ENCODE peak calls at places on chromosome 22, in seven cellular contexts. R, G, I, K, W, H and X are unnamed samples.

GRCh38 chr22:43171019-43171491 is 15.9 kb downstream of the TTLL12 start:
- DNase-seq in G (peak; percentile 69), R (no peak), W (peak; percentile 67), H (no peak), I (no peak), K (no peak), X (no peak)

GRCh38 chr22:37623075-37624016 is 14.7 kb downstream of the GGA1 start:
- DNase-seq in I (no peak), W (peak; percentile 76), R (peak; percentile 85), H (no peak), G (peak; percentile 77), K (no peak), X (no peak)

GRCh38 chr22:32909561-32910348 is 108.2 kb downstream of the TIMP3 start:
- DNase-seq in I (no peak), G (no peak), R (no peak), H (no peak), W (no peak), K (no peak), X (no peak)

GRCh38 chr22:17108256-17109112 is 12.7 kb downstream of the TMEM121B start:
- DNase-seq in H (no peak), G (peak; percentile 38), W (no peak), R (no peak), K (no peak), I (no peak), X (no peak)

GRCh38 chr22:31496735-31497146 is 405 bp downstream of the SFI1 start:
- DNase-seq in K (peak; percentile 76), W (peak; percentile 52), I (peak; percentile 44), G (no peak), R (peak; percentile 76), H (no peak), X (no peak)

GRCh38 chr22:20305894-20306645 is 13.8 kb downstream of the DGCR6L start:
- DNase-seq in R (no peak), K (peak; percentile 52), I (no peak), W (no peak), H (no peak), G (no peak), X (no peak)

GRCh38 chr22:19815823-19816290 is 38.8 kb downstream of the GNB1L start:
- DNase-seq in G (no peak), H (no peak), K (no peak), I (no peak), W (no peak), R (no peak), X (no peak)

GRCh38 chr22:42553475-42554361 is at the start of gene SERHL2:
- DNase-seq in I (peak; percentile 90), G (peak; percentile 94), W (peak; percentile 95), K (peak; percentile 94), H (peak; percentile 75), R (peak; percentile 95), X (no peak)

GRCh38 chr22:37260939-37261338 is 16.9 kb upstream of the RAC2 start:
- DNase-seq in W (peak; percentile 63), H (no peak), K (no peak), G (peak; percentile 59), R (no peak), I (peak; percentile 58), X (no peak)

GRCh38 chr22:46984751-46985506 is 222.5 kb downstream of the TBC1D22A start:
- DNase-seq in G (no peak), W (no peak), R (no peak), K (peak; percentile 61), H (peak; percentile 55), I (no peak), X (no peak)

GRCh38 chr22:23289851-23290724 is 109.8 kb downstream of the BCR start:
- DNase-seq in K (no peak), W (peak; percentile 73), I (peak; percentile 59), G (peak; percentile 80), H (no peak), R (peak; percentile 75), X (no peak)

DNA sequence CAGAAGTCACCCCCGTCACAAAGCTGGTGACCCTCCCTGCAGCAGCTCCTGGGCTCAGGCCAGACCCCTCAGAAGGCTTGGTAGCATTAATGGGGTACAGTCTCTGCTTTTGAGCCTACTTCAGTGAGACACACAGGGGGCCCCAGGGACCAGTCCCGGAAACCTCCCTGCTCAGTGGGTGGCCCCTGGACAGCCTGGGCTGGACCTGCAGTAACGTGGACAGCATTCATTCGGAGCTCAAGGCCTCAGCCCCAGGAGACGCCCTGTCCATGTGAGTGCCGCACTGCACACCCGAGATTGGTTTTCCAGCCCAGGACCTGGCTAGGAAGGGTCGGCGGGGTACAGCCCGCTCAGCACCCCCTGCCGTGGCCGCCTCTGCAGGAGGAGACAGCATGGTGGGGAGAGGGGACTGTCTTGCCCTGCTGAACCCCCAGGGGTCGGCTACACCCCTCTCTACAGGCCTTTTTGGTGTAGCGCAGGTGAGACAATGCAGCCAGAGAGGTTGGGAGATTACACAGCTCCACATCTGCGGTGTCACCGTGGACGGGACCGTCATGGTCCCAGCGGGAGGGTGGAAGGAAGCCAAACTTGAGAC is 83.4 kb downstream of the FBLN1 start:
- DNase-seq in H (no peak), W (no peak), K (no peak), I (no peak), G (no peak), R (no peak), X (no peak)
- H3K4me1 ChIP-seq in H (no peaks in the 10 kb centered on the region), W (no peaks in the 10 kb centered on the region), K (peaks cover 10% of the 10 kb centered on the region), I (no peaks in the 10 kb centered on the region), G (no peaks in the 10 kb centered on the region), R (peaks cover 5% of the 10 kb centered on the region), X (peaks cover 3% of the 10 kb centered on the region)

GRCh38 chr22:21964234-21964633 is 11.6 kb upstream of the PPM1F start:
- DNase-seq in G (no peak), W (no peak), R (no peak), K (no peak), H (no peak), I (no peak), X (no peak)

GRCh38 chr22:21963790-21964211 is 11.2 kb upstream of the PPM1F start:
- DNase-seq in R (no peak), H (no peak), G (no peak), I (peak; percentile 58), K (peak; percentile 55), W (no peak), X (no peak)

GRCh38 chr22:21963286-21963685 is 10.6 kb upstream of the PPM1F start:
- DNase-seq in G (no peak), K (no peak), I (no peak), W (no peak), R (no peak), H (no peak), X (no peak)

GRCh38 chr22:21965762-21966288 is 13.2 kb upstream of the PPM1F start:
- DNase-seq in R (no peak), G (no peak), W (no peak), I (no peak), H (no peak), K (no peak), X (no peak)

DNA sequence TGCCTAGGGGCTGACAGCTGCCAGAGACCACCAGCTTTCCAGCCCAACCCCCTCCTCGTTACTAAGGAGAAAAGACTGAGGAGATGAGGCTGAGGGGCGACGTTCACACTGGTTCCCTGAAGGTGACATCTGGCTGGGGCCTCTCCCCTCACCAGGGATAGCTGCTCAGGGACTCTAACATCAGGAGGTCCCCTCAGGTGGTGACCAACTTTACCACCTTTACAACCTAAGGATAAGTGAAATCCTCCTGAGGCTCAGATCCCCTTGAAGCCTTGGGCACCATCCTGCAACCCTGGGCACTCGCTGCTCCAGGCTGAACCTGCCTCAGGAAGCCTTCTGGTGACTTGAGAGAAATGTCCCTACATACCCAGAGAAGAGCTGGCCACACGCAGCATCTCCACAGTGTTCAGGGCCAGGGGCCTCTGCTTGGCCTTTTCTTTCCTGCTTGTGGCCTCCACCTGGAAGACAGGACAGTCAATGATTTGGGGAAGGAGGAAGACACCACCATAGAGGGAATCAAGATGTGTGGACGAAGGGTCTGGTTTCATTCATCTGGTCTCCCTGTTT is 12.4 kb upstream of the PPM1F start:
- DNase-seq in K (peak; percentile 45), W (no peak), R (no peak), I (no peak), G (no peak), H (no peak), X (no peak)
- TF ChIP-seq POLR2A in K (no peak), W (no peak), R (no peak), I (no peak), G (no peak), H (no peak), X (no peak)

DNA sequence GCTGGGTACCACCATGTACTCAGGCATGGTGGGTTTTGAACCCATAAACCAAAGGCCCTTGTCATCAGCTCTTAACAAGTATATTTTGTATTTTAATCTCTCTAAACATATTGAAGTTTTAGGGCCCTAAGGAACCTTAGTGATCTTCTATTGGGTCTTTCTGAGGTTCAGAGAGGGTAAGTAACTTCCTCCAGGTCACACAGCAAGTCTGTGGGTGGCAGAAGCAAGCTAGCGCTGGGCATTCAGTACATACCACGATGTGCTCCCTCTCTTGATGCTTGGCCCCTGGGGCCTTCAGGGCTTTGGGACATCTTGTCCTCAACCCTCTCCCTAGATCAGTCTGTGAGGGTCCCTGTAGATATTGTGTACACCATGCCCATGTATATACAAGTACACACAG is 12.7 kb downstream of the RASD2 start:
- DNase-seq in H (no peak), I (no peak), R (no peak), W (no peak), K (no peak), G (no peak), X (no peak)
- H3K4me1 ChIP-seq in H (no peaks in the 10 kb centered on the region), I (peaks cover 11% of the 10 kb centered on the region), R (peaks cover 20% of the 10 kb centered on the region), W (no peaks in the 10 kb centered on the region), K (peaks cover 6% of the 10 kb centered on the region), G (no peaks in the 10 kb centered on the region), X (no peaks in the 10 kb centered on the region)

DNA sequence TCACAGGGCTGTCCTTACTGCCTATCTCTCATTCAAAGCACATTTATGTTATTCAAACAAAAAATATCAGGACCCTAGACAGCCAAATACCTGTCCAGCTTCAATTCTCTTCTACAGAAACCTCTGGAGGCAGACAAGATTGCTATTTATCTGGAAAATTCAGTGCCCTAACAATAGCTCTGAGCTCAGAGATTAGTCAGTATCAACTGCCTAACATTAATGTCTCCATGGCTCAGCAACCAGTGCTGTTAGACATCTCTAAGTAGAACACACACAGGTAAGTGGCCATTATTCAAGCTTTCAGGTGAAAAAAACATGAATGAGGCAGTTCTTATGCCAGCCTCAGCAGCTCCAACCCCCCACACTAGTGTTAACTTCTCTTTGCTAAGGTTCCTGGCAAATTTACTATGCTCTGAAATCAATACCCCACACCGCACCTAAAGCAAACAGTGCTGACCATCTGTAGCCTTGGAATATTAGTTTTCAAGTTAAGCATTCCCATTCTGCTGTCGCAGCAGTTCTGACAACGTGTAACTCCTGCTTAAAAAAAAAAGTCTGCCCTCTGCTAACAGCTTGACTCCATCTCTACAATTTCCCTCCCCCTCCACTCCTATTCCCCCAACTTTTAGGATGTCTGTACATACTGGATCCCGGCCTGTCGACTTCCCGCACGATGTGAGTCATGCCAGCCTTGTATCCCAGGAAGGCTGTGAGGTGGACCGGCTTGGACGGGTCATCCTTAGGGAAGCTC is 1.5 kb downstream of the RPL3 start:
- DNase-seq in K (no peak), G (peak; percentile 48), H (no peak), R (no peak), W (no peak), I (no peak), X (no peak)
- TF ChIP-seq POLR2A in K (no peak), G (no peak), H (no peak), R (no peak), W (no peak), I (peak; percentile 34), X (no peak)

DNA sequence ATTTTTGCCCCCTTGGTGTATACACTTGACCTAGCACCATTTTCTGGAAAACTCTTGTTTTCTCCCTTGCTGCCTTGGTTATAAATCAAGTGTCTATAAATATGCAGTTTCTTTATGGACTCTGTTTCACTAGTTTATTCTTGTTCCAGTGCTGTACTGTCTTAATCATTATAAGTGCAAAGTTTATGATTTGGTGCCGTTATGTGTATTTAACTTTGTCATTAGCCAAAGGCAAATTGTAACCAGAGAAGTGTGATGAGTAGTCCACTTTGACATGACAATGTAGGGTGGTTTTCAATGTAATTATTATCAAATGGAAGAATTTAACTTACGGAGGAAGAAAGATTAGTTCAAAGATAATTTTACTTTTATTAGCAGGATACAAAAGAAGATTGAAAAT is 40.3 kb downstream of the SPECC1L start:
- DNase-seq in R (no peak), G (no peak), K (no peak), H (no peak), I (no peak), W (no peak), X (no peak)
- H3K4me1 ChIP-seq in R (peaks cover 45% of the 10 kb centered on the region), G (no peaks in the 10 kb centered on the region), K (no peaks in the 10 kb centered on the region), H (no peaks in the 10 kb centered on the region), I (peaks cover 19% of the 10 kb centered on the region), W (peaks cover 9% of the 10 kb centered on the region), X (no peaks in the 10 kb centered on the region)